ENCODE peak calls at places on chromosomes 4 and X, in five cellular contexts. One of them, this sample, is unnamed.

GRCh38 chr4:126004936-126005335 is 690.2 kb downstream of the FAT4 start:
- DNase-seq in breast epithelium: no peak
- DNase-seq in ovary: no peak
- DNase-seq in spleen: no peak
- DNase-seq in fibroblast of lung: peak; percentile 35
- DNase-seq in this sample: no peak

GRCh38 chr4:155603360-155603891 is 63.2 kb upstream of the GUCY1A1 start:
- DNase-seq in breast epithelium: no peak
- DNase-seq in ovary: no peak
- DNase-seq in spleen: no peak
- DNase-seq in fibroblast of lung: no peak
- DNase-seq in this sample: no peak

GRCh38 chr4:141501931-141502330 is 134.5 kb upstream of the IL15 start:
- DNase-seq in breast epithelium: no peak
- DNase-seq in ovary: no peak
- DNase-seq in spleen: no peak
- DNase-seq in fibroblast of lung: peak; percentile 21
- DNase-seq in this sample: no peak

GRCh38 chr4:54384563-54384962 is 155.5 kb downstream of the PDGFRA start:
- DNase-seq in breast epithelium: peak; percentile 19
- DNase-seq in ovary: peak; percentile 43
- DNase-seq in spleen: no peak
- DNase-seq in fibroblast of lung: peak; percentile 34
- DNase-seq in this sample: no peak

GRCh38 chr4:7458066-7458425 is 23.3 kb upstream of the PSAPL1 start:
- DNase-seq in breast epithelium: no peak
- DNase-seq in ovary: no peak
- DNase-seq in spleen: no peak
- DNase-seq in fibroblast of lung: no peak
- DNase-seq in this sample: no peak

GRCh38 chr4:166594326-166594946 is 639.9 kb downstream of the SPOCK3 start:
- DNase-seq in breast epithelium: no peak
- DNase-seq in ovary: no peak
- DNase-seq in spleen: no peak
- DNase-seq in fibroblast of lung: peak; percentile 16
- DNase-seq in this sample: no peak

GRCh38 chr4:2732526-2732925 is 23.6 kb downstream of the TNIP2 start:
- DNase-seq in breast epithelium: no peak
- DNase-seq in ovary: no peak
- DNase-seq in spleen: peak; percentile 54
- DNase-seq in fibroblast of lung: no peak
- DNase-seq in this sample: no peak

GRCh38 chr4:156976147-156976546 is 4.5 kb upstream of the PDGFC start:
- DNase-seq in breast epithelium: no peak
- DNase-seq in ovary: no peak
- DNase-seq in spleen: no peak
- DNase-seq in fibroblast of lung: peak; percentile 79
- DNase-seq in this sample: no peak

GRCh38 chrX:12469296-12469695 is 321.9 kb upstream of the PRPS2 start:
- DNase-seq in breast epithelium: no peak
- DNase-seq in ovary: no peak
- DNase-seq in spleen: no peak
- DNase-seq in fibroblast of lung: no peak
- DNase-seq in this sample: no peak

GRCh38 chr4:20761382-20761781 is 61.1 kb downstream of the PACRGL start:
- DNase-seq in breast epithelium: no peak
- DNase-seq in ovary: no peak
- DNase-seq in spleen: no peak
- DNase-seq in fibroblast of lung: no peak
- DNase-seq in this sample: no peak

GRCh38 chr4:73127839-73128448 is 58.4 kb upstream of the COX18 start:
- DNase-seq in breast epithelium: no peak
- DNase-seq in ovary: no peak
- DNase-seq in spleen: no peak
- DNase-seq in fibroblast of lung: peak; percentile 18
- DNase-seq in this sample: no peak

GRCh38 chrX:40887476-40887875 is 152.1 kb upstream of the MED14 start:
- DNase-seq in breast epithelium: no peak
- DNase-seq in ovary: no peak
- DNase-seq in spleen: no peak
- DNase-seq in fibroblast of lung: no peak
- DNase-seq in this sample: no peak

GRCh38 chr4:184648220-184649025 is 824 bp downstream of the CASP3 start:
- DNase-seq in breast epithelium: peak; percentile 28
- DNase-seq in ovary: peak; percentile 75
- DNase-seq in spleen: peak; percentile 95
- DNase-seq in fibroblast of lung: peak; percentile 47
- DNase-seq in this sample: peak; percentile 42

GRCh38 chr4:15027921-15028435 is 25.7 kb downstream of the CPEB2 start:
- DNase-seq in breast epithelium: no peak
- DNase-seq in ovary: no peak
- DNase-seq in spleen: no peak
- DNase-seq in fibroblast of lung: peak; percentile 75
- DNase-seq in this sample: no peak

GRCh38 chrX:44314259-44314734 is 29.2 kb downstream of the EFHC2 start:
- DNase-seq in breast epithelium: no peak
- DNase-seq in ovary: no peak
- DNase-seq in spleen: peak; percentile 79
- DNase-seq in fibroblast of lung: peak; percentile 44
- DNase-seq in this sample: no peak

GRCh38 chr4:113740857-113741379 is 20.6 kb downstream of the CAMK2D start:
- DNase-seq in breast epithelium: no peak
- DNase-seq in ovary: no peak
- DNase-seq in spleen: no peak
- DNase-seq in fibroblast of lung: no peak
- DNase-seq in this sample: no peak

GRCh38 chrX:132603700-132604286 is 115.0 kb upstream of the MBNL3 start:
- DNase-seq in breast epithelium: no peak
- DNase-seq in ovary: no peak
- DNase-seq in spleen: no peak
- DNase-seq in fibroblast of lung: no peak
- DNase-seq in this sample: no peak

GRCh38 chrX:10507181-10507580 is 113.2 kb downstream of the MID1 start:
- DNase-seq in breast epithelium: peak; percentile 63
- DNase-seq in ovary: peak; percentile 23
- DNase-seq in spleen: no peak
- DNase-seq in fibroblast of lung: no peak
- DNase-seq in this sample: no peak

GRCh38 chr4:137267024-137267423 is 265.3 kb downstream of the PCDH18 start:
- DNase-seq in breast epithelium: no peak
- DNase-seq in ovary: no peak
- DNase-seq in spleen: no peak
- DNase-seq in fibroblast of lung: peak; percentile 36
- DNase-seq in this sample: no peak

GRCh38 chrX:37347420-37347819 is 1.7 kb upstream of the PRRG1 start:
- DNase-seq in breast epithelium: no peak
- DNase-seq in ovary: no peak
- DNase-seq in spleen: no peak
- DNase-seq in fibroblast of lung: peak; percentile 55
- DNase-seq in this sample: no peak

GRCh38 chrX:71996138-71996537 is 85.5 kb downstream of the NHSL2 start:
- DNase-seq in breast epithelium: no peak
- DNase-seq in ovary: no peak
- DNase-seq in spleen: no peak
- DNase-seq in fibroblast of lung: no peak
- DNase-seq in this sample: no peak

GRCh38 chr4:69095301-69095731 is 958 bp upstream of the UGT2B7 start:
- DNase-seq in breast epithelium: no peak
- DNase-seq in ovary: no peak
- DNase-seq in spleen: no peak
- DNase-seq in fibroblast of lung: peak; percentile 9
- DNase-seq in this sample: no peak

GRCh38 chr4:179415016-179415841 is 1973.0 kb upstream of the AGA start:
- DNase-seq in breast epithelium: no peak
- DNase-seq in ovary: no peak
- DNase-seq in spleen: no peak
- DNase-seq in fibroblast of lung: peak; percentile 53
- DNase-seq in this sample: no peak

GRCh38 chr4:188246488-188246887 is 107.2 kb downstream of the TRIML1 start:
- DNase-seq in breast epithelium: no peak
- DNase-seq in ovary: no peak
- DNase-seq in spleen: no peak
- DNase-seq in fibroblast of lung: peak; percentile 6
- DNase-seq in this sample: no peak

DNA sequence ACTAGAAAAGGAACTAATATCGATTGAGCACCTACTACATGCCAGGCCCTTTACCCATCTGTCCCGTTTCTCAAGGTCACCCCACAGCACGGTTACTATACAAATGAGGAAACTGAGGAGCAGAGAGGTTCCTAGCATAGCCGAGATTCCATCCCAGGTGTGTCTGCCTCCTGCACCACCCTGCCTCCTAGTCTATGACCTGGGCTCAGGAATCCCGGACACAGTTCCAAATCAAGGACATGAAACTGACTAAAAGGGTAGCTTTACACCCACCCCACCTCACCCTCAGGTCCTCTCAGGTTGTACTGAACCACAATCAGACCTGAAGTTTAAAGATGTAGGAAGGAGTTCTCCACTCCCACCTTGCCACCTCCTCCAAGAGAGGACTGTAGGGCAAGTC is 55.6 kb downstream of the APBB2 start:
- DNase-seq in breast epithelium: no peak
- DNase-seq in ovary: no peak
- DNase-seq in spleen: no peak
- DNase-seq in fibroblast of lung: no peak
- DNase-seq in this sample: no peak
- H3K27ac ChIP-seq in breast epithelium: no peak overlapping the region
- H3K27ac ChIP-seq in ovary: no peak overlapping the region
- H3K27ac ChIP-seq in spleen: no peak overlapping the region
- H3K27ac ChIP-seq in fibroblast of lung: no peak overlapping the region
- H3K27ac ChIP-seq in this sample: no peak overlapping the region

GRCh38 chr4:1111259-1111809 is 2.0 kb downstream of the RNF212 start:
- DNase-seq in breast epithelium: no peak
- DNase-seq in ovary: no peak
- DNase-seq in spleen: no peak
- DNase-seq in fibroblast of lung: no peak
- DNase-seq in this sample: no peak

GRCh38 chr4:1112174-1112820 is 1.1 kb downstream of the RNF212 start:
- DNase-seq in breast epithelium: no peak
- DNase-seq in ovary: no peak
- DNase-seq in spleen: no peak
- DNase-seq in fibroblast of lung: no peak
- DNase-seq in this sample: no peak

GRCh38 chr4:1109332-1109731 is 4.0 kb downstream of the RNF212 start:
- DNase-seq in breast epithelium: no peak
- DNase-seq in ovary: no peak
- DNase-seq in spleen: no peak
- DNase-seq in fibroblast of lung: no peak
- DNase-seq in this sample: no peak

GRCh38 chr4:1112821-1113182 is 562 bp downstream of the RNF212 start:
- DNase-seq in breast epithelium: no peak
- DNase-seq in ovary: no peak
- DNase-seq in spleen: no peak
- DNase-seq in fibroblast of lung: no peak
- DNase-seq in this sample: no peak

GRCh38 chr4:1109898-1110506 is 3.4 kb downstream of the RNF212 start:
- DNase-seq in breast epithelium: no peak
- DNase-seq in ovary: no peak
- DNase-seq in spleen: no peak
- DNase-seq in fibroblast of lung: no peak
- DNase-seq in this sample: no peak
- H3K27ac ChIP-seq in breast epithelium: no peak overlapping the region
- H3K27ac ChIP-seq in ovary: no peak overlapping the region
- H3K27ac ChIP-seq in spleen: no peak overlapping the region
- H3K27ac ChIP-seq in fibroblast of lung: no peak overlapping the region
- H3K27ac ChIP-seq in this sample: no peak overlapping the region

GRCh38 chr4:132614682-132615081 is 534.4 kb upstream of the PCDH10 start:
- DNase-seq in breast epithelium: no peak
- DNase-seq in ovary: no peak
- DNase-seq in spleen: no peak
- DNase-seq in fibroblast of lung: peak; percentile 36
- DNase-seq in this sample: no peak

DNA sequence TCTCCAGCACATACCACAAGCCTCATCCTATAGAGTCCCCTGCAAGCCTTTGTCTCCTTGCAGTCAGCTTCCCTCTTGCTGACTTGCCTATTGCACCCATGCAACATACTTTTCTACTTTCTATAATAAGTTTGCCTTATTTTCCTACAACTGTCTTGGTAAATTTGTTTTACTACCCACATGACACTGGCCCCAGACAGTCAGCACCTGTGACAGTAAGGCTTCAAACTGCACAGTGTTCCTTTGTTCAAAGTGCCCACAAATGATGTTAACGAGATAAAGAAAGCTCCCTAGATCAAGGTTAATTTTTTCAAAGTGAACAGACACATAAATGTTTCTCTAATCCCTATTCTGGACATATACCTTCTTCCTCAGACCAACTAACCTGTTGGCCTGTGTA is 529.1 kb upstream of the PCDH10 start:
- DNase-seq in breast epithelium: no peak
- DNase-seq in ovary: no peak
- DNase-seq in spleen: no peak
- DNase-seq in fibroblast of lung: no peak
- DNase-seq in this sample: no peak
- H3K27ac ChIP-seq in breast epithelium: no peak overlapping the region
- H3K27ac ChIP-seq in ovary: no peak overlapping the region
- H3K27ac ChIP-seq in spleen: no peak overlapping the region
- H3K27ac ChIP-seq in fibroblast of lung: no peak overlapping the region
- H3K27ac ChIP-seq in this sample: no peak overlapping the region

GRCh38 chr4:165367040-165367439 is 11.8 kb upstream of the CPE start:
- DNase-seq in breast epithelium: no peak
- DNase-seq in ovary: no peak
- DNase-seq in spleen: no peak
- DNase-seq in fibroblast of lung: no peak
- DNase-seq in this sample: no peak

GRCh38 chr4:165360985-165361678 is 17.7 kb upstream of the CPE start:
- DNase-seq in breast epithelium: no peak
- DNase-seq in ovary: no peak
- DNase-seq in spleen: no peak
- DNase-seq in fibroblast of lung: no peak
- DNase-seq in this sample: no peak

GRCh38 chr4:165368114-165368513 is 10.7 kb upstream of the CPE start:
- DNase-seq in breast epithelium: no peak
- DNase-seq in ovary: no peak
- DNase-seq in spleen: no peak
- DNase-seq in fibroblast of lung: no peak
- DNase-seq in this sample: no peak

GRCh38 chr4:165361804-165362203 is 17.0 kb upstream of the CPE start:
- DNase-seq in breast epithelium: no peak
- DNase-seq in ovary: no peak
- DNase-seq in spleen: no peak
- DNase-seq in fibroblast of lung: no peak
- DNase-seq in this sample: no peak

DNA sequence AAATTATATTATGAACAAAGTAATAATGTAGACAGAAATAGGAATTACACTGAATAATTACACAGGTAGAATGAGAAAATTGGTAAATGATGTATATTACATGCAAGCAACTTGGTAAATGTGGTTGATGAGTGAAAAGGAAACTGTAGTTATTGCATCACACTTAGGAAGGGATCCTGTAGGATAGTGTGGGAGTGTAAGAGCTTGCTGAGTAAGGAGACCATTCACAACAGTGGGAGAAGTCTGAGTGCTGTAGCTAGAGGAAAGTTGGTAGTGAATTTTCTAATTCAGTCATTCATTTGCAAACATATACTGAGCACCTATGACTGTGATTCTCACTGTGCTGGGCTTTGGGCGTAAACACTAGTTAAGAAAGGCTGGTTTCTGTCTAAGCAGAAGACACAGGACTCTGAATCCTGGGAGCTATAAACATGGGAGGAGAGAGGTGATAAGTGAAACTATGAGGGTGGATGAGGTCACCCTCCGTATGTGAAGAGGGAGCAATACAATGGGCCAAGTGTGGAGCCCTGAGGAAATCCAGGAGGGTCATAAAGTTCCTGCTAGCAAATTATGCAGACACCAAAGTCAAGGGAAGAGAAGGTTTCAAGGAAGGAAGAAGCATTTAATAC is 14.2 kb upstream of the CPE start:
- DNase-seq in breast epithelium: no peak
- DNase-seq in ovary: no peak
- DNase-seq in spleen: no peak
- DNase-seq in fibroblast of lung: peak; percentile 34
- DNase-seq in this sample: no peak
- H3K27ac ChIP-seq in breast epithelium: no peak overlapping the region
- H3K27ac ChIP-seq in ovary: no peak overlapping the region
- H3K27ac ChIP-seq in spleen: no peak overlapping the region
- H3K27ac ChIP-seq in fibroblast of lung: no peak overlapping the region
- H3K27ac ChIP-seq in this sample: no peak overlapping the region

This sample was measured in caudate nucleus.